ENCODE peak calls at places on chromosomes 13 and 19, in four cellular contexts. One of them, this sample, is unnamed.

GRCh38 chr19:17560205-17560595 is 4.8 kb downstream of the COLGALT1 start:
- ATAC-seq in omental fat pad: peak
- ATAC-seq in right cardiac atrium: peak
- ATAC-seq in right lobe of liver: peak
- ATAC-seq in this sample: no peak

GRCh38 chr13:44669534-44669933 is 93.4 kb upstream of the TSC22D1 start:
- ATAC-seq in right cardiac atrium: no peak
- ATAC-seq in omental fat pad: no peak
- ATAC-seq in right lobe of liver: no peak
- ATAC-seq in this sample: no peak

GRCh38 chr13:48858122-48858521 is 117.6 kb upstream of the FNDC3A start:
- ATAC-seq in omental fat pad: no peak
- ATAC-seq in right lobe of liver: no peak
- ATAC-seq in right cardiac atrium: no peak
- ATAC-seq in this sample: no peak

GRCh38 chr13:43244482-43244881 is 221.1 kb downstream of the DNAJC15 start:
- ATAC-seq in right cardiac atrium: no peak
- ATAC-seq in omental fat pad: no peak
- ATAC-seq in right lobe of liver: no peak
- ATAC-seq in this sample: no peak

GRCh38 chr19:18800079-18800478 is 9.0 kb upstream of the COMP start:
- ATAC-seq in omental fat pad: no peak
- ATAC-seq in right lobe of liver: no peak
- ATAC-seq in right cardiac atrium: no peak
- ATAC-seq in this sample: no peak

GRCh38 chr19:1373042-1373533 is 10.6 kb upstream of the NDUFS7 start:
- ATAC-seq in right cardiac atrium: no peak
- ATAC-seq in right lobe of liver: no peak
- ATAC-seq in omental fat pad: no peak
- ATAC-seq in this sample: no peak

GRCh38 chr19:47100290-47100689 is 13.3 kb downstream of the ZC3H4 start:
- ATAC-seq in right lobe of liver: no peak
- ATAC-seq in omental fat pad: no peak
- ATAC-seq in right cardiac atrium: no peak
- ATAC-seq in this sample: peak

GRCh38 chr13:28353679-28354078 is 141.2 kb downstream of the FLT1 start:
- ATAC-seq in right lobe of liver: peak
- ATAC-seq in omental fat pad: no peak
- ATAC-seq in right cardiac atrium: no peak
- ATAC-seq in this sample: no peak

GRCh38 chr13:44280461-44280860 is 93.2 kb upstream of the SERP2 start:
- ATAC-seq in right cardiac atrium: no peak
- ATAC-seq in omental fat pad: no peak
- ATAC-seq in right lobe of liver: no peak
- ATAC-seq in this sample: no peak

GRCh38 chr13:43200307-43200706 is 176.9 kb downstream of the DNAJC15 start:
- ATAC-seq in right lobe of liver: no peak
- ATAC-seq in right cardiac atrium: no peak
- ATAC-seq in omental fat pad: no peak
- ATAC-seq in this sample: no peak

GRCh38 chr13:102584423-102584822 is 12.4 kb upstream of the TPP2 start:
- ATAC-seq in omental fat pad: no peak
- ATAC-seq in right lobe of liver: peak
- ATAC-seq in right cardiac atrium: no peak
- ATAC-seq in this sample: no peak

GRCh38 chr13:48908381-48909087 is 67.2 kb upstream of the FNDC3A start:
- ATAC-seq in right cardiac atrium: no peak
- ATAC-seq in right lobe of liver: peak
- ATAC-seq in omental fat pad: peak
- ATAC-seq in this sample: no peak

GRCh38 chr13:110416131-110416584 is 109.1 kb downstream of the COL4A2 start:
- ATAC-seq in right cardiac atrium: no peak
- ATAC-seq in right lobe of liver: no peak
- ATAC-seq in omental fat pad: peak
- ATAC-seq in this sample: no peak

GRCh38 chr13:99969934-99970760 is 1.4 kb downstream of the ZIC5 start:
- ATAC-seq in omental fat pad: peak
- ATAC-seq in right lobe of liver: peak
- ATAC-seq in right cardiac atrium: no peak
- ATAC-seq in this sample: peak

GRCh38 chr13:32080328-32080744 is 48.8 kb downstream of the FRY start:
- ATAC-seq in right cardiac atrium: peak
- ATAC-seq in omental fat pad: no peak
- ATAC-seq in right lobe of liver: peak
- ATAC-seq in this sample: peak

GRCh38 chr13:100789968-100790367 is 115.4 kb upstream of the TMTC4 start:
- ATAC-seq in right cardiac atrium: no peak
- ATAC-seq in right lobe of liver: no peak
- ATAC-seq in omental fat pad: no peak
- ATAC-seq in this sample: peak

GRCh38 chr19:46412034-46412982 is 1.1 kb downstream of the CCDC8 start:
- ATAC-seq in right lobe of liver: no peak
- ATAC-seq in right cardiac atrium: no peak
- ATAC-seq in omental fat pad: no peak
- ATAC-seq in this sample: no peak

GRCh38 chr13:71378992-71379905 is 487.8 kb downstream of the DACH1 start:
- ATAC-seq in omental fat pad: peak
- ATAC-seq in right lobe of liver: peak
- ATAC-seq in right cardiac atrium: no peak
- ATAC-seq in this sample: no peak

GRCh38 chr19:44726465-44726864 is 22.0 kb upstream of the BCL3 start:
- ATAC-seq in omental fat pad: no peak
- ATAC-seq in right cardiac atrium: no peak
- ATAC-seq in right lobe of liver: peak
- ATAC-seq in this sample: no peak